ENCODE peak calls at places on chromosome 16, in six cellular contexts. T is OCI-LY7; W is transverse colon; Q is left cardiac atrium; K is effector CD4-positive, alpha-beta T cell; Z is H54. B is an unnamed sample.

GRCh38 chr16:56783332-56783731 is 53.4 kb downstream of the NUP93 start:
- DNase-seq in T (no peak), Z (no peak), K (no peak), Q (no peak), W (no peak), B (no peak)

GRCh38 chr16:78519896-78520295 is 420.4 kb downstream of the WWOX start:
- DNase-seq in K (no peak), W (no peak), Q (no peak), T (no peak), Z (no peak), B (no peak)

GRCh38 chr16:50265716-50266336 is 525 bp upstream of the ADCY7 start:
- DNase-seq in Q (no peak), Z (no peak), T (no peak), W (no peak), K (no peak), B (no peak)

GRCh38 chr16:1548234-1548633 is 14.8 kb downstream of the TMEM204 start:
- DNase-seq in Q (no peak), T (no peak), K (no peak), W (no peak), Z (no peak), B (no peak)

GRCh38 chr16:50006954-50007353 is 18.1 kb upstream of the CNEP1R1 start:
- DNase-seq in Z (no peak), K (no peak), Q (no peak), T (no peak), W (no peak), B (no peak)

GRCh38 chr16:69741951-69742904 is 12.5 kb downstream of the NOB1 start:
- DNase-seq in K (no peak), Q (peak), T (no peak), W (peak), Z (no peak), B (no peak)

GRCh38 chr16:53501216-53501859 is 1.7 kb downstream of the AKTIP start:
- DNase-seq in Z (no peak), K (no peak), T (no peak), W (no peak), Q (no peak), B (no peak)

GRCh38 chr16:69481901-69482341 is 57.5 kb downstream of the CYB5B start:
- DNase-seq in Z (no peak), K (no peak), W (peak), Q (peak), T (no peak), B (no peak)

GRCh38 chr16:56617212-56618085 is 8.1 kb upstream of the MT1E start:
- DNase-seq in Q (peak), W (peak), Z (no peak), K (peak), T (no peak), B (no peak)

GRCh38 chr16:9123871-9124270 is 32.4 kb downstream of the HAPSTR1 start:
- DNase-seq in K (no peak), Q (peak), Z (peak), T (no peak), W (peak), B (no peak)

GRCh38 chr16:1158456-1159324 is 5.8 kb downstream of the CACNA1H start:
- DNase-seq in T (no peak), Q (peak), K (no peak), Z (no peak), W (peak), B (no peak)

GRCh38 chr16:15770512-15770911 is 86.3 kb downstream of the MYH11 start:
- DNase-seq in Q (no peak), W (no peak), Z (peak), K (no peak), T (no peak), B (no peak)

GRCh38 chr16:55125818-55126385 is 195.2 kb downstream of the IRX5 start:
- DNase-seq in K (no peak), Q (no peak), Z (no peak), W (no peak), T (no peak), B (no peak)

GRCh38 chr16:4321286-4322120 is 5.6 kb downstream of the GLIS2 start:
- DNase-seq in T (no peak), W (no peak), K (no peak), Q (no peak), Z (no peak), B (no peak)

GRCh38 chr16:1214693-1215092 is 10.4 kb downstream of the TPSG1 start:
- DNase-seq in Z (no peak), W (no peak), T (no peak), K (no peak), Q (no peak), B (no peak)

B was measured in SJSA1.